ENCODE peak calls at places on chromosomes 7 and 10, in six cellular contexts. I, G, D, E, U and Q are unnamed samples.

GRCh38 chr10:132679640-132680039 is 106.3 kb downstream of the NKX6-2 start:
- DNase-seq in U (no peak), D (no peak), I (no peak), E (no peak), G (no peak), Q (no peak)

GRCh38 chr10:118901409-118901808 is 128.1 kb upstream of the NANOS1 start:
- DNase-seq in I (no peak), G (no peak), D (no peak), E (peak; percentile 74), U (no peak), Q (no peak)

GRCh38 chr7:44244282-44244681 is 43.5 kb downstream of the YKT6 start:
- DNase-seq in E (no peak), D (no peak), G (no peak), I (peak; percentile 53), U (no peak), Q (no peak)

GRCh38 chr7:158274996-158275395 is 312.6 kb downstream of the PTPRN2 start:
- DNase-seq in G (peak; percentile 6), E (no peak), I (no peak), U (no peak), D (no peak), Q (no peak)

GRCh38 chr10:30062090-30062489 is 2.7 kb upstream of the JCAD start:
- DNase-seq in I (no peak), G (no peak), D (no peak), U (no peak), E (no peak), Q (no peak)

GRCh38 chr7:41574377-41574776 is 128.5 kb downstream of the INHBA start:
- DNase-seq in E (no peak), D (no peak), G (no peak), U (no peak), I (no peak), Q (no peak)

GRCh38 chr7:67724435-67724834 is 727.8 kb downstream of the TYW1 start:
- DNase-seq in I (no peak), U (no peak), G (no peak), D (no peak), E (no peak), Q (no peak)

GRCh38 chr10:100567249-100567648 is 31.5 kb downstream of the HIF1AN start:
- DNase-seq in I (no peak), G (no peak), E (no peak), U (no peak), D (no peak), Q (no peak)

GRCh38 chr10:119541459-119542356 is 811 bp downstream of the RGS10 start:
- DNase-seq in G (peak; percentile 54), D (peak; percentile 32), U (peak; percentile 28), I (peak; percentile 3), E (no peak), Q (no peak)

GRCh38 chr7:134031835-134032617 is 95.1 kb upstream of the LRGUK start:
- DNase-seq in G (peak; percentile 67), I (no peak), D (peak; percentile 24), U (no peak), E (no peak), Q (no peak)

GRCh38 chr7:76265299-76265698 is 37.2 kb upstream of the HSPB1 start:
- DNase-seq in U (no peak), G (no peak), I (no peak), E (no peak), D (no peak), Q (no peak)

GRCh38 chr10:484441-484924 is 205.0 kb downstream of the DIP2C start:
- DNase-seq in D (no peak), E (no peak), I (no peak), U (peak; percentile 35), G (no peak), Q (no peak)

GRCh38 chr7:73622909-73623797 is 1.2 kb downstream of the MLXIPL start:
- DNase-seq in D (peak; percentile 48), I (peak; percentile 64), G (peak; percentile 59), U (peak; percentile 37), E (no peak), Q (no peak)
- H3K4me3 ChIP-seq in D (peak overlapping the region; percentile 68), I (peak overlapping the region; percentile 98), G (peak overlapping the region; percentile 50), U (peak overlapping the region; percentile 31), E (peak overlapping the region; percentile 57), Q (peak overlapping the region; percentile 56)

DNA sequence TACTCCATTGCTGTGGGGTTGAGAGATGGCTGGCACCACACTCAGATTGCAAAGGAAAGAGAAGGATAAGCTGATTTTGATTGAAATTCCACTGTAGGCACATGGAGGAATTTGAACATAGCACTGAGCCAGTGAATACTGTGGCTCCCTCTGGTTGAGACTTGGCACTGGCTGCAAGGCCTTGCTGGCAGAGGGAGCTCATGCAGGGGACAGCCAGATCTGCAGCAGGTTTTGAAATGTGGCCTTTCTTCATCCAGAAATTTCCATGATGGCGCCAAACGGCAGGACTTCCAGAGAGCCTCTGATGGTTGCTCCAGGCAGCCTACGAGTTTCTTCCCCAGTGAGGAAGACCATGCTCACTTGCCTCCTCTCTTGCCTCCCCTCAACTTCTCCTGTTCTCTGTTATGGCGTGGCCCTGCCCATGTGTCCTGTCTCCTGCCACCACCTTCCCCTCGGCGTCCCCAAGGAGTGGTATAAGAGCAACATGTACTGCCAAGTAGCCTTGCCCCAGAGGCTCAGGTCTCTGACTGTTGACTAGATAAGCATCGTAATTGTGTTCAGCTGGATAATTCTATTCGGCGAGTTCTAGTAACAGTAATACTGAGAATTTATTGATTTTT is 265.6 kb downstream of the CCDC3 start:
- DNase-seq in E (no peak), U (no peak), D (no peak), I (no peak), G (no peak), Q (no peak)
- H3K4me3 ChIP-seq in E (no peak overlapping the region), U (no peak overlapping the region), D (no peak overlapping the region), I (no peak overlapping the region), G (no peak overlapping the region), Q (no peak overlapping the region)

GRCh38 chr7:95608344-95609173 is 12.2 kb upstream of the PDK4 start:
- DNase-seq in I (peak; percentile 90), D (peak; percentile 93), G (peak; percentile 96), E (peak; percentile 98), U (peak; percentile 96), Q (peak; percentile 34)
- H3K4me3 ChIP-seq in I (no peak overlapping the region), D (peak overlapping the region; percentile 53), G (peak overlapping the region; percentile 19), E (peak overlapping the region; percentile 3), U (no peak overlapping the region), Q (no peak overlapping the region)

DNA sequence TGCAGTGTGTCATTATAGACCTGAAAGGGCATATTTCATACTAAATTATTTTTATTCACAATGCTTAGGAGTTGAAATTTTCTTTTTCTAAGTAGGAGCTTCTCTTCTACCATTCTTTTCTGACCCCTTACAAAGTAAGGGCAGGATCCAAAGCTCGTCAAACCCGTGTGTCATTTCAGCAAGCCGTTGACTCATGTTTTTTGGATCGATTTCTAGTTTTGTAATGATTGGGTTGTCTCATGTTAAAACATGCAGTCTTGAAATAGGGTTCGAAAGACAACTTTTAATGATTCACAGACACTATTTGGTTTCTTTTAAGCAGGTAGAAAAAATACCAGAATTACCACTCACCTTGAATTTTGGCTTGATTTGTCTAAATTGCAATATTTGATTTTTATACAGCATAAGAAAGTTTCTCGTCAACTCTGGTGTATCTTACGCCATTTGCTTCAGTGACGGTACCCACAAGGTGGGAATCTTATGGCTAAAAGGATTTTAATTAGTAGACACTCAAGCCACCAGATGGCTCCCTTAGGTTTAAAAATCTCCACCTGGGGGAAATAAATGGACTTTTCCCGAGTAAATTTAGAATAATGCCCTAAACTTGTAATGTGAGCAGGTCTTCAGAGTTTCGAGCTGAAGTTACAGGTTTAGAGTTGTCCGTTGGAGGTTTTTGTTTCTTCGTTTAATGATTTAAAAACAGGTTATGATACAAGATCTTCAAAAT is 283.4 kb downstream of the CCDC3 start:
- DNase-seq in I (no peak), G (no peak), D (no peak), E (no peak), U (no peak), Q (no peak)
- H3K4me3 ChIP-seq in I (no peak overlapping the region), G (no peak overlapping the region), D (no peak overlapping the region), E (no peak overlapping the region), U (no peak overlapping the region), Q (peak overlapping the region; percentile 14)

GRCh38 chr10:88962336-88962735 is 9.8 kb upstream of the ACTA2 start:
- DNase-seq in D (no peak), G (no peak), E (no peak), I (no peak), U (no peak), Q (no peak)

GRCh38 chr10:88966785-88967184 is 14.2 kb upstream of the ACTA2 start:
- DNase-seq in D (peak; percentile 39), G (peak; percentile 50), E (no peak), I (no peak), U (peak; percentile 26), Q (no peak)

GRCh38 chr10:88965016-88965415 is 12.4 kb upstream of the ACTA2 start:
- DNase-seq in D (no peak), G (no peak), U (no peak), E (no peak), I (no peak), Q (no peak)

GRCh38 chr10:88963318-88963717 is 10.7 kb upstream of the ACTA2 start:
- DNase-seq in I (no peak), G (no peak), U (no peak), D (no peak), E (no peak), Q (no peak)

GRCh38 chr10:88964360-88964759 is 11.8 kb upstream of the ACTA2 start:
- DNase-seq in E (no peak), I (no peak), U (no peak), G (no peak), D (no peak), Q (no peak)
- H3K4me3 ChIP-seq in E (no peak overlapping the region), I (no peak overlapping the region), U (no peak overlapping the region), G (no peak overlapping the region), D (no peak overlapping the region), Q (no peak overlapping the region)

DNA sequence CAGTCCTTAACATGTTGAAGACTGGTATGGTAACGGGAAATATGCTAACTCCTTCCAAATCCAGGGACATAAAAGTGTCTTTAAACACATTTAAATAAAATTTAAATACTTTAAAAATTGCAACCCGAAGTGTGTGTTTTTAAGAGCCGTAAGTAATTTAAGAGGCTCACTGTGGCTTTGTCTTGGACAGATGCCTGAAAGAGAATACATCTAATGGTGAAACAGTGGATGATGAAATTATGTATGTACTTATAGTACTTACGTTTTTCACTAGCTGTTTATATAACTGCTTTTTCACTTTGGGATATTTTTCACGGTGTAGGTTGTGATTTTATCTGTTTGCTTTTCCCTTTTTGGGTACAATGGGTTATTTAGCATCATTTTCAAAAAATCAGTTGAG is 687.2 kb upstream of the CELF2 start:
- DNase-seq in E (no peak), G (no peak), I (no peak), D (no peak), U (no peak), Q (no peak)
- H3K4me3 ChIP-seq in E (no peak overlapping the region), G (no peak overlapping the region), I (no peak overlapping the region), D (no peak overlapping the region), U (no peak overlapping the region), Q (no peak overlapping the region)